ENCODE peak calls at places on chromosome 11, in six cellular contexts. Q is stomach, O is gastrocnemius medialis, J is upper lobe of left lung, C is adrenal gland, Z is heart left ventricle. R is an unnamed sample.

GRCh38 chr11:7494086-7494775 is 8.9 kb downstream of the OLFML1 start:
- DNase-seq in C (no peak), Z (no peak), J (no peak), O (no peak), Q (no peak), R (no peak)

GRCh38 chr11:45079943-45080719 is 66.3 kb upstream of the PRDM11 start:
- DNase-seq in O (no peak), Q (peak; percentile 35), Z (peak; percentile 53), C (peak; percentile 47), J (peak; percentile 68), R (peak; percentile 43)

GRCh38 chr11:72657356-72657755 is 16.9 kb downstream of the PDE2A start:
- DNase-seq in O (no peak), Z (no peak), J (no peak), C (no peak), Q (no peak), R (no peak)

GRCh38 chr11:111561801-111562325 is 21.3 kb downstream of the LAYN start:
- DNase-seq in J (no peak), Z (no peak), Q (no peak), O (no peak), C (no peak), R (no peak)

GRCh38 chr11:105490333-105490732 is 119.5 kb upstream of the GRIA4 start:
- DNase-seq in O (no peak), Z (no peak), Q (no peak), C (no peak), J (no peak), R (no peak)

GRCh38 chr11:133418218-133418617 is 114.1 kb downstream of the OPCML start:
- DNase-seq in Z (no peak), J (no peak), Q (no peak), O (no peak), C (no peak), R (no peak)

GRCh38 chr11:84173078-84173477 is 886.9 kb upstream of the CCDC90B start:
- DNase-seq in J (no peak), C (no peak), O (no peak), Z (no peak), Q (no peak), R (no peak)

GRCh38 chr11:18229501-18229900 is 7.1 kb downstream of the SAA4 start:
- DNase-seq in Q (no peak), O (no peak), J (no peak), C (no peak), Z (no peak), R (no peak)

GRCh38 chr11:120904116-120904515 is 119.8 kb upstream of the TBCEL start:
- DNase-seq in J (no peak), O (no peak), Q (no peak), C (no peak), Z (no peak), R (no peak)

GRCh38 chr11:122765487-122766131 is 72.7 kb upstream of the CRTAM start:
- DNase-seq in Q (no peak), Z (no peak), C (no peak), O (no peak), J (no peak), R (no peak)
- H3K27ac ChIP-seq in Q (no peak overlapping the region), Z (no peak overlapping the region), C (no peak overlapping the region), O (no peak overlapping the region), J (no peak overlapping the region), R (no peak overlapping the region)

DNA sequence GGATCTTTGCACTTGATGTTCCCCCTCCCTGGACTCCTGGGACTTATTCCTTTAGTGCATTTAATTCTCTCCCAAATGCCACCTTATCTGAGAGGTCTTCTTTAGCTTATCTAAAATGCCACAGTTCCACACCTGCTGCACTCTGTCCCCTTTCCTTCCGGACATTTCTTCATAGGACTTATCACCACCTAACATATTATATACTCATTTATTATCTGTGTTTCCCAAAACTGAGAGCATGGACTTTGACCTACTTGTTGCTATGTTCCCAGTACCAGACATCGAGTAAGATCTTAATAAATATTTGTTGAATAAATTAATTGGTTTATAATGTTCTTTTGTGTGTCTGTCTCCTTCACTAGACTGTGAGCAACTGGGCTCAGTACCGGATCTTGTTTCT is 585.3 kb downstream of the INSC start:
- DNase-seq in Q (no peak), Z (no peak), J (no peak), O (no peak), C (no peak), R (no peak)
- H3K4me3 ChIP-seq in Q (no peak overlapping the region), Z (no peak overlapping the region), J (no peak overlapping the region), O (no peak overlapping the region), C (no peak overlapping the region), R (no peak overlapping the region)

GRCh38 chr11:2309251-2310072 is 7.6 kb downstream of the TSPAN32 start:
- DNase-seq in O (no peak), Q (no peak), Z (no peak), C (no peak), J (no peak), R (no peak)
- H3K4me1 ChIP-seq in O (peaks cover 3% of the 10 kb centered on the region), Q (peaks cover 34% of the 10 kb centered on the region), Z (peaks cover 29% of the 10 kb centered on the region), C (peaks cover 4% of the 10 kb centered on the region), J (peaks cover 41% of the 10 kb centered on the region), R (peaks cover 30% of the 10 kb centered on the region)

GRCh38 chr11:67586568-67587250 is 3.1 kb downstream of the GSTP1 start:
- DNase-seq in Z (no peak), C (no peak), Q (no peak), J (no peak), O (no peak), R (no peak)
- H3K27ac ChIP-seq in Z (no peak overlapping the region), C (no peak overlapping the region), Q (no peak overlapping the region), J (no peak overlapping the region), O (peak overlapping the region; percentile 41), R (no peak overlapping the region)

DNA sequence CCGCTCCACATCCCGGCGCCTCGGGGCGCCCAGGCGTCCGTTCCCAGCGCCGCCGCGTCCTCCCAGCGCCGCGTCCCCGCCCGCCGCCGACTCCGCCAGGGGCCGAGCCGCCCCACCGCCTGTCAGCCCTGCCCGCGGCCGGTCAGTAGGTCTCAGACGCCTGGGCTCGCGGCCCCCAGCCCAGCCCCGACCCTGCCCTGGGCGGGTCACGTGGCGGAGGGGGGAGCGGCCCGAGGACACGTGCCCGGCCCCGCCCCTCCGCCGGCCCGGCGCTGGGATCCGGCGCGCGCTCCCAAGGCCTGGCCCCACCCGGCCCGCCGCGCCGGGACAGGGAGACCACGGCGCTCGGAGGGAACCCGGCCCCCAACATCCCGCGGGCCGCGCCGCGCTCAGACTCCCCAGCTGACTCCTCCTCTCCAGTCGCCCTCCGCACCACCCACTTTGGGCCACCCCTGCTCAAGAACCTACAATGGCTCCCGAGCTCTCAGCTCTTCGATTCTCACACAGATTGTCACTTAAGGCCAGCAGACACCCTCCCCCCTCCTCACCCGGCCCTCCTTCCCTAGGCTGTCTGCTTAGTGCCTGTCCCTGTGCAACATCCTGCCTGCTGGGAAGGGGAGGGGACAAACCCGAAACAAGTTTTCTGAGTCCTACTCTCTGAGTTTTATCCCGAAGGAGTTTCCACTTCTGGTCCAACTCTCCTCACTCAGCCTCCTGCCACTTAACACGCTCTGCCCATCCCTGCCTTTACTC is at the start of gene RAB3IL1:
- DNase-seq in O (peak; percentile 45), J (peak; percentile 53), Q (peak; percentile 56), C (peak; percentile 63), Z (peak; percentile 78), R (no peak)
- H3K4me3 ChIP-seq in O (peak within 1 kb of the TSS; percentile 52), J (peak within 1 kb of the TSS; percentile 40), Q (peak within 1 kb of the TSS; percentile 60), C (peak within 1 kb of the TSS; percentile 89), Z (peak within 1 kb of the TSS; percentile 85), R (peak within 1 kb of the TSS; percentile 39)

GRCh38 chr11:206002-206384 is 1.2 kb downstream of the BET1L start:
- DNase-seq in O (no peak), Z (no peak), Q (peak; percentile 23), J (no peak), C (no peak), R (no peak)
- H3K4me1 ChIP-seq in O (peaks cover 40% of the 10 kb centered on the region), Z (peaks cover 32% of the 10 kb centered on the region), Q (peaks cover 55% of the 10 kb centered on the region), J (peaks cover 46% of the 10 kb centered on the region), C (peaks cover 19% of the 10 kb centered on the region), R (peaks cover 41% of the 10 kb centered on the region)

DNA sequence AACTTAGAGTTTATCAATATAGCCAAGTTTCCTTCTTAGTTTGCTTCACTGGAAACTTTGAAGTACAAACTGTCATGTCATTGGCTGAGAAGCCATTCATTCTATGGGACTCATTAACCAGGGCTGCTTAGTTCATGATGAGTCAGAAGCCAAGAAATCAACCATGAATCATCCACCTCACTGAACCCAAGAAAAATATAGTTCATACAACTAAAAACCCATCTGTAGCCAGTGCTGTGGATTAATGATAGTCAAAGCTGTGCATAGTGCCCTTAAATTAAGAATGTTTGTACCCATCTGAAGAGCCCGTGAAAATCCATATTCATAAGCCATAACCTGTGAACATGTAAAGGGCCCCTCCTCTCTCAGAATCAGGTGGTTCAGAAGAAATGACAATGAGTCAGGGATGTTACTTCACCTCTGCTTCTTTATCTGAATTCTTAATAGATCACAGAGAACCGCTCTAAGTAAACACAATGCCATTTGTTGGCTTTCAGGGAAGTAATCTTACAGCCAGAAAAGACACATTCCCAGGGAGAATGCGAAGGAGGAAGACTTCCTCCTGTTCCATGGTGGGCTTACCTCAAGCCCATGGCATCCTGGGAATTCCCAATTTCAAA is 25.4 kb downstream of the MMP20 start:
- DNase-seq in C (peak; percentile 13), Q (no peak), Z (no peak), J (no peak), O (no peak), R (no peak)
- H3K27ac ChIP-seq in C (no peak overlapping the region), Q (no peak overlapping the region), Z (no peak overlapping the region), J (no peak overlapping the region), O (no peak overlapping the region), R (no peak overlapping the region)

DNA sequence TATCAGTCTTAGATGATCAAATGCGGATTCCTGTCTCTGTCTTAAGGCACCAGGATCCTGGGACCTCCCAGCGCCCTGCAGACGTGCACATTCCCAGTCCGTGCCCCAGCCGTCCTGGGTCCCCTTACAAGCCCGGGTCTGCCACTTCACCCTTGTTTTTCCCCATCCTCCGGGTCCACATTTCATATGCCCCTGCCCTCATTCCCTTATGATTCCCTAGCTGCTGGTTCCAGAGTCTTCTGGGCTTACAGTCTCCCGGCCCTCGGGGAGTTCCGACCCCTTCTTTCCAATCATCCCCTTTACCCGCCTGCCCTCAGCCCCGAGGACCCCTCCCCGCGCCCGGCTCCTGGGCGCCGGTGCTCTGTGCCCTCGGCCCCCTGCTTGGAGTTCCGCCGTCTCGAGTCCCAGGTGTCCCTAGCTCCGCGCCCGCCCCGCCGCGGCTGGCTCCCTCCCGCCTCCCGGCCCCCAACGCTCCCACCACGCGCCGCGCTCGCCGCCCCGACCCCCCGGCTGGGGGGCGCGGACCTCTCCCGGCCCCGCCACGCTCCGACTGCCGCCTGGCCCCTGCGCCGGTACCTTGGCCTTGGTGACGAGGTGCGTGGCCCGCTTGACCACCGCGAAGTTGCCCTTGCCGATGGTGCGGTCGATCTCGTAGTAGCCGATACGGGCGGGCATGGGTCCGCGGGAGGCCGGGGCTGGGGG is 510 bp downstream of the SIK3 start:
- DNase-seq in C (peak; percentile 46), O (no peak), Z (peak; percentile 38), J (peak; percentile 51), Q (peak; percentile 35), R (no peak)
- H3K4me3 ChIP-seq in C (peak overlapping the region; percentile 99), O (peak overlapping the region; percentile 75), Z (peak overlapping the region; percentile 90), J (peak overlapping the region; percentile 46), Q (peak overlapping the region; percentile 76), R (peak overlapping the region; percentile 65)

GRCh38 chr11:19819148-19819547 is 106.5 kb downstream of the NAV2 start:
- DNase-seq in Q (no peak), C (no peak), J (peak; percentile 61), O (no peak), Z (no peak), R (no peak)
- H3K4me1 ChIP-seq in Q (peaks cover 22% of the 10 kb centered on the region), C (no peaks in the 10 kb centered on the region), J (peaks cover 22% of the 10 kb centered on the region), O (peaks cover 33% of the 10 kb centered on the region), Z (peaks cover 4% of the 10 kb centered on the region), R (no peaks in the 10 kb centered on the region)